ENCODE peak calls at places on chromosomes 4 and X, in nine cellular contexts. One of them, this sample, is unnamed.

GRCh38 chr4:2786152-2786671 is 6.7 kb upstream of the SH3BP2 start:
- DNase-seq in KBM-7: no peak
- DNase-seq in A673: no peak
- DNase-seq in A549: no peak
- DNase-seq in EL: no peak
- DNase-seq in midbrain: no peak
- DNase-seq in GM23338: no peak
- DNase-seq in H54: no peak
- DNase-seq in ascending aorta: no peak
- DNase-seq in this sample: no peak

GRCh38 chrX:149631293-149632165 is at the start of gene TMEM185A:
- DNase-seq in GM23338: peak
- DNase-seq in A549: peak
- DNase-seq in H54: peak
- DNase-seq in KBM-7: peak
- DNase-seq in ascending aorta: no peak
- DNase-seq in A673: peak
- DNase-seq in midbrain: peak
- DNase-seq in EL: peak
- DNase-seq in this sample: peak

GRCh38 chr4:21765810-21766407 is 182.7 kb downstream of the KCNIP4 start:
- DNase-seq in ascending aorta: no peak
- DNase-seq in A673: peak
- DNase-seq in KBM-7: peak
- DNase-seq in GM23338: peak
- DNase-seq in A549: peak
- DNase-seq in EL: peak
- DNase-seq in H54: no peak
- DNase-seq in midbrain: peak
- DNase-seq in this sample: no peak

GRCh38 chr4:61193863-61194262 is 6.3 kb upstream of the ADGRL3 start:
- DNase-seq in A549: no peak
- DNase-seq in KBM-7: no peak
- DNase-seq in ascending aorta: no peak
- DNase-seq in midbrain: no peak
- DNase-seq in A673: no peak
- DNase-seq in H54: no peak
- DNase-seq in GM23338: no peak
- DNase-seq in EL: no peak
- DNase-seq in this sample: no peak

GRCh38 chr4:3392319-3392718 is 49.4 kb upstream of the HGFAC start:
- DNase-seq in GM23338: no peak
- DNase-seq in A673: no peak
- DNase-seq in A549: no peak
- DNase-seq in ascending aorta: no peak
- DNase-seq in midbrain: no peak
- DNase-seq in KBM-7: no peak
- DNase-seq in EL: no peak
- DNase-seq in H54: no peak
- DNase-seq in this sample: no peak

GRCh38 chr4:76256032-76256431 is 4.5 kb downstream of the FAM47E start:
- DNase-seq in KBM-7: peak
- DNase-seq in GM23338: no peak
- DNase-seq in midbrain: no peak
- DNase-seq in A549: no peak
- DNase-seq in H54: no peak
- DNase-seq in EL: no peak
- DNase-seq in A673: no peak
- DNase-seq in ascending aorta: no peak
- DNase-seq in this sample: no peak

GRCh38 chrX:138856881-138857280 is 145.4 kb upstream of the FGF13 start:
- DNase-seq in A673: no peak
- DNase-seq in GM23338: no peak
- DNase-seq in KBM-7: no peak
- DNase-seq in A549: no peak
- DNase-seq in ascending aorta: no peak
- DNase-seq in EL: no peak
- DNase-seq in H54: no peak
- DNase-seq in midbrain: no peak
- DNase-seq in this sample: no peak

GRCh38 chr4:112234952-112235609 is 3.5 kb downstream of the AP1AR start:
- DNase-seq in A549: peak
- DNase-seq in GM23338: peak
- DNase-seq in KBM-7: peak
- DNase-seq in H54: no peak
- DNase-seq in ascending aorta: no peak
- DNase-seq in A673: peak
- DNase-seq in EL: peak
- DNase-seq in midbrain: peak
- DNase-seq in this sample: peak

GRCh38 chr4:40594261-40595178 is 35.1 kb downstream of the RBM47 start:
- DNase-seq in EL: peak
- DNase-seq in A549: peak
- DNase-seq in H54: peak
- DNase-seq in KBM-7: no peak
- DNase-seq in GM23338: no peak
- DNase-seq in midbrain: no peak
- DNase-seq in A673: no peak
- DNase-seq in ascending aorta: no peak
- DNase-seq in this sample: no peak

GRCh38 chr4:61201562-61202099 is 1.5 kb downstream of the ADGRL3 start:
- DNase-seq in H54: no peak
- DNase-seq in A673: no peak
- DNase-seq in A549: no peak
- DNase-seq in KBM-7: peak
- DNase-seq in ascending aorta: no peak
- DNase-seq in GM23338: peak
- DNase-seq in midbrain: no peak
- DNase-seq in EL: peak
- DNase-seq in this sample: no peak

GRCh38 chrX:106980952-106981626 is 18.9 kb downstream of the MORC4 start:
- DNase-seq in H54: no peak
- DNase-seq in A549: no peak
- DNase-seq in GM23338: no peak
- DNase-seq in midbrain: no peak
- DNase-seq in KBM-7: no peak
- DNase-seq in ascending aorta: no peak
- DNase-seq in A673: no peak
- DNase-seq in EL: no peak
- DNase-seq in this sample: no peak

GRCh38 chrX:139798701-139799100 is 90.7 kb upstream of the MCF2 start:
- DNase-seq in ascending aorta: no peak
- DNase-seq in midbrain: no peak
- DNase-seq in A673: no peak
- DNase-seq in EL: no peak
- DNase-seq in A549: no peak
- DNase-seq in KBM-7: no peak
- DNase-seq in GM23338: no peak
- DNase-seq in H54: no peak
- DNase-seq in this sample: no peak

GRCh38 chr4:141807501-141807900 is 171.1 kb downstream of the IL15 start:
- DNase-seq in A549: no peak
- DNase-seq in A673: no peak
- DNase-seq in KBM-7: no peak
- DNase-seq in EL: peak
- DNase-seq in ascending aorta: no peak
- DNase-seq in H54: no peak
- DNase-seq in GM23338: no peak
- DNase-seq in midbrain: no peak
- DNase-seq in this sample: no peak

GRCh38 chr4:133808151-133808550 is 393.4 kb downstream of the PABPC4L start:
- DNase-seq in A673: no peak
- DNase-seq in GM23338: no peak
- DNase-seq in H54: no peak
- DNase-seq in A549: no peak
- DNase-seq in EL: no peak
- DNase-seq in midbrain: no peak
- DNase-seq in ascending aorta: no peak
- DNase-seq in KBM-7: no peak
- DNase-seq in this sample: no peak

GRCh38 chrX:136920001-136920400 is 39.5 kb upstream of the RBMX start:
- DNase-seq in A673: no peak
- DNase-seq in GM23338: no peak
- DNase-seq in H54: no peak
- DNase-seq in ascending aorta: no peak
- DNase-seq in EL: no peak
- DNase-seq in KBM-7: no peak
- DNase-seq in midbrain: no peak
- DNase-seq in A549: no peak
- DNase-seq in this sample: no peak

GRCh38 chr4:69594382-69594781 is 45.1 kb downstream of the UGT2A2 start:
- DNase-seq in H54: no peak
- DNase-seq in A549: no peak
- DNase-seq in midbrain: no peak
- DNase-seq in KBM-7: no peak
- DNase-seq in ascending aorta: no peak
- DNase-seq in A673: peak
- DNase-seq in EL: no peak
- DNase-seq in GM23338: no peak
- DNase-seq in this sample: no peak

GRCh38 chr4:142383800-142384470 is 462.2 kb downstream of the INPP4B start:
- DNase-seq in A673: no peak
- DNase-seq in H54: no peak
- DNase-seq in midbrain: no peak
- DNase-seq in EL: no peak
- DNase-seq in ascending aorta: no peak
- DNase-seq in A549: no peak
- DNase-seq in GM23338: no peak
- DNase-seq in KBM-7: no peak
- DNase-seq in this sample: no peak

GRCh38 chr4:186687263-186687662 is 36.4 kb downstream of the FAT1 start:
- DNase-seq in ascending aorta: no peak
- DNase-seq in midbrain: no peak
- DNase-seq in A673: no peak
- DNase-seq in EL: no peak
- DNase-seq in KBM-7: no peak
- DNase-seq in H54: no peak
- DNase-seq in GM23338: no peak
- DNase-seq in A549: no peak
- DNase-seq in this sample: peak

This sample was measured in MV-4-11.